ENCODE peak calls at places on chromosomes 1 and 21, in six cellular contexts. One of them, this sample, is unnamed.

GRCh38 chr1:39081266-39082139 is 55.4 kb downstream of the NDUFS5 start:
- DNase-seq in neuronal stem cell: no peak
- DNase-seq in IMR-90: no peak
- DNase-seq in mesenchymal stem cell: peak; percentile 22
- DNase-seq in trophoblast cell: no peak
- DNase-seq in mesendoderm: no peak
- DNase-seq in this sample: no peak

GRCh38 chr1:150006881-150007401 is 3.6 kb downstream of the OTUD7B start:
- DNase-seq in neuronal stem cell: no peak
- DNase-seq in IMR-90: peak; percentile 76
- DNase-seq in mesenchymal stem cell: peak; percentile 38
- DNase-seq in trophoblast cell: peak; percentile 41
- DNase-seq in mesendoderm: no peak
- DNase-seq in this sample: no peak

GRCh38 chr21:40143822-40144525 is 276.7 kb downstream of the PCP4 start:
- DNase-seq in neuronal stem cell: peak; percentile 68
- DNase-seq in IMR-90: peak; percentile 18
- DNase-seq in mesenchymal stem cell: peak; percentile 2
- DNase-seq in trophoblast cell: peak; percentile 66
- DNase-seq in mesendoderm: peak; percentile 52
- DNase-seq in this sample: peak; percentile 49

GRCh38 chr1:225876900-225877510 is 5.2 kb downstream of the TMEM63A start:
- DNase-seq in neuronal stem cell: no peak
- DNase-seq in IMR-90: no peak
- DNase-seq in mesenchymal stem cell: no peak
- DNase-seq in trophoblast cell: no peak
- DNase-seq in mesendoderm: no peak
- DNase-seq in this sample: no peak

GRCh38 chr1:211606327-211606913 is 27.5 kb upstream of the SLC30A1 start:
- DNase-seq in neuronal stem cell: no peak
- DNase-seq in IMR-90: no peak
- DNase-seq in mesenchymal stem cell: no peak
- DNase-seq in trophoblast cell: peak; percentile 48
- DNase-seq in mesendoderm: no peak
- DNase-seq in this sample: no peak

GRCh38 chr1:160210563-160210962 is 5.4 kb downstream of the PEA15 start:
- DNase-seq in neuronal stem cell: no peak
- DNase-seq in IMR-90: no peak
- DNase-seq in mesenchymal stem cell: no peak
- DNase-seq in trophoblast cell: no peak
- DNase-seq in mesendoderm: no peak
- DNase-seq in this sample: no peak

GRCh38 chr1:12616709-12617373 is 1.2 kb downstream of the DHRS3 start:
- DNase-seq in neuronal stem cell: no peak
- DNase-seq in IMR-90: no peak
- DNase-seq in mesenchymal stem cell: no peak
- DNase-seq in trophoblast cell: peak; percentile 38
- DNase-seq in mesendoderm: no peak
- DNase-seq in this sample: no peak

GRCh38 chr1:64228181-64228957 is 24.9 kb downstream of the UBE2U start:
- DNase-seq in neuronal stem cell: no peak
- DNase-seq in IMR-90: peak; percentile 55
- DNase-seq in mesenchymal stem cell: no peak
- DNase-seq in trophoblast cell: no peak
- DNase-seq in mesendoderm: no peak
- DNase-seq in this sample: no peak

GRCh38 chr1:12336436-12336835 is 106.6 kb downstream of the VPS13D start:
- DNase-seq in neuronal stem cell: peak; percentile 24
- DNase-seq in IMR-90: peak; percentile 7
- DNase-seq in mesenchymal stem cell: no peak
- DNase-seq in trophoblast cell: no peak
- DNase-seq in mesendoderm: no peak
- DNase-seq in this sample: no peak

GRCh38 chr1:16386454-16387113 is 19.5 kb downstream of the SZRD1 start:
- DNase-seq in neuronal stem cell: no peak
- DNase-seq in IMR-90: peak; percentile 76
- DNase-seq in mesenchymal stem cell: peak; percentile 50
- DNase-seq in trophoblast cell: no peak
- DNase-seq in mesendoderm: no peak
- DNase-seq in this sample: no peak

GRCh38 chr1:156101880-156102279 is 12.6 kb upstream of the LMNA start:
- DNase-seq in neuronal stem cell: no peak
- DNase-seq in IMR-90: no peak
- DNase-seq in mesenchymal stem cell: peak; percentile 38
- DNase-seq in trophoblast cell: no peak
- DNase-seq in mesendoderm: no peak
- DNase-seq in this sample: no peak

GRCh38 chr1:32142446-32143301 is 34.8 kb downstream of the KPNA6 start:
- DNase-seq in neuronal stem cell: no peak
- DNase-seq in IMR-90: peak; percentile 88
- DNase-seq in mesenchymal stem cell: peak; percentile 95
- DNase-seq in trophoblast cell: peak; percentile 91
- DNase-seq in mesendoderm: peak; percentile 80
- DNase-seq in this sample: no peak

GRCh38 chr1:237012789-237013383 is 8.6 kb upstream of the MT1HL1 start:
- DNase-seq in neuronal stem cell: no peak
- DNase-seq in IMR-90: no peak
- DNase-seq in mesenchymal stem cell: no peak
- DNase-seq in trophoblast cell: no peak
- DNase-seq in mesendoderm: no peak
- DNase-seq in this sample: no peak

GRCh38 chr1:28114844-28115243 is 26.4 kb upstream of the EYA3 start:
- DNase-seq in neuronal stem cell: no peak
- DNase-seq in IMR-90: no peak
- DNase-seq in mesenchymal stem cell: no peak
- DNase-seq in trophoblast cell: no peak
- DNase-seq in mesendoderm: no peak
- DNase-seq in this sample: no peak
- H3K4ac ChIP-seq in neuronal stem cell: no peak overlapping the region
- H3K4ac ChIP-seq in IMR-90: no peak overlapping the region
- H3K4ac ChIP-seq in mesenchymal stem cell: no peak overlapping the region
- H3K4ac ChIP-seq in trophoblast cell: no peak overlapping the region
- H3K4ac ChIP-seq in mesendoderm: no peak overlapping the region
- H3K4ac ChIP-seq in this sample: no peak overlapping the region

GRCh38 chr1:153793973-153794615 is 18.9 kb downstream of the SLC27A3 start:
- DNase-seq in neuronal stem cell: no peak
- DNase-seq in IMR-90: no peak
- DNase-seq in mesenchymal stem cell: no peak
- DNase-seq in trophoblast cell: no peak
- DNase-seq in mesendoderm: no peak
- DNase-seq in this sample: peak; percentile 28

GRCh38 chr1:153795934-153796785 is 21.0 kb downstream of the SLC27A3 start:
- DNase-seq in neuronal stem cell: no peak
- DNase-seq in IMR-90: no peak
- DNase-seq in mesenchymal stem cell: no peak
- DNase-seq in trophoblast cell: no peak
- DNase-seq in mesendoderm: no peak
- DNase-seq in this sample: no peak

GRCh38 chr1:153793261-153793972 is 18.2 kb downstream of the SLC27A3 start:
- DNase-seq in neuronal stem cell: peak; percentile 58
- DNase-seq in IMR-90: no peak
- DNase-seq in mesenchymal stem cell: no peak
- DNase-seq in trophoblast cell: no peak
- DNase-seq in mesendoderm: no peak
- DNase-seq in this sample: no peak

GRCh38 chr1:153795325-153795837 is 20.2 kb downstream of the SLC27A3 start:
- DNase-seq in neuronal stem cell: no peak
- DNase-seq in IMR-90: no peak
- DNase-seq in mesenchymal stem cell: no peak
- DNase-seq in trophoblast cell: no peak
- DNase-seq in mesendoderm: no peak
- DNase-seq in this sample: peak; percentile 32

DNA sequence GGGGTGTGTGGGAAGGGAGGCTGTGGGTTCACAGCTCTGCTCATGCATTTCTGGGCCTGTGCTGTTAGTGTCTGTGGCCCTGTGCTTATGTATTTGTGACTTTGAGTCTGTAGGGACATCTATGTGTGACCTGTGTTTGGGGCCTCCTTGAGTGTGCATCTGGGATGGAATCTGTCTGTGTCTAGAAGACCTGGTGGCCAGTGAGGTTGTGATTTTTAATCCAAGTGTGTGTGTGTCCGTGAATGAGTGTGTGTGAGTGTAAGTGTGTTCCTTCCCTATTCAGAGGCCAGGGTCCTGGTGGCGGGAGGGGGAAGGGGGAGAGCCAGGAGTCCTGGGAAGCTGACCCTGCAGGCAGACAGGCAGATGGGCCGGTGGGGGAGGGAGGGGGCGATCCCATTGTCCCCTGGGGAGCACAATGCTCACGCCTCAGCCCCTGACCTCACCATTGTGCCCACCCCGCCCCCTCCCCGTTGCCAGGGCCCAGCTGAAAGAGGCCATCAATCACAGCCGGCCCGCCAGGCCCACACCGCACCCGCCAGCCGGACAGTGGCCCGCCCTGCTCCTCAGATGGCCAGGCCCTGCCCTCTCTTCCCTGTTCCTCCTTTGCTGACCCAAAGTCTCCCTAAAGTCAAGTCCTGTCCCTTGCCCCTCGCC is 19.6 kb downstream of the SLC27A3 start:
- DNase-seq in neuronal stem cell: peak; percentile 86
- DNase-seq in IMR-90: no peak
- DNase-seq in mesenchymal stem cell: no peak
- DNase-seq in trophoblast cell: no peak
- DNase-seq in mesendoderm: no peak
- DNase-seq in this sample: peak; percentile 33
- H3K4ac ChIP-seq in neuronal stem cell: peak overlapping the region; percentile 94
- H3K4ac ChIP-seq in IMR-90: peak overlapping the region; percentile 29
- H3K4ac ChIP-seq in mesenchymal stem cell: peak overlapping the region; percentile 28
- H3K4ac ChIP-seq in trophoblast cell: no peak overlapping the region
- H3K4ac ChIP-seq in mesendoderm: no peak overlapping the region
- H3K4ac ChIP-seq in this sample: no peak overlapping the region

GRCh38 chr1:29416267-29416666 is 179.9 kb downstream of the PTPRU start:
- DNase-seq in neuronal stem cell: no peak
- DNase-seq in IMR-90: no peak
- DNase-seq in mesenchymal stem cell: no peak
- DNase-seq in trophoblast cell: no peak
- DNase-seq in mesendoderm: peak; percentile 59
- DNase-seq in this sample: peak; percentile 42

GRCh38 chr1:29414091-29414490 is 177.8 kb downstream of the PTPRU start:
- DNase-seq in neuronal stem cell: no peak
- DNase-seq in IMR-90: no peak
- DNase-seq in mesenchymal stem cell: no peak
- DNase-seq in trophoblast cell: no peak
- DNase-seq in mesendoderm: no peak
- DNase-seq in this sample: no peak

GRCh38 chr1:29415861-29416260 is 179.5 kb downstream of the PTPRU start:
- DNase-seq in neuronal stem cell: no peak
- DNase-seq in IMR-90: no peak
- DNase-seq in mesenchymal stem cell: no peak
- DNase-seq in trophoblast cell: no peak
- DNase-seq in mesendoderm: no peak
- DNase-seq in this sample: no peak

GRCh38 chr1:29413661-29414060 is 177.3 kb downstream of the PTPRU start:
- DNase-seq in neuronal stem cell: no peak
- DNase-seq in IMR-90: no peak
- DNase-seq in mesenchymal stem cell: no peak
- DNase-seq in trophoblast cell: no peak
- DNase-seq in mesendoderm: no peak
- DNase-seq in this sample: no peak

GRCh38 chr1:29415156-29415830 is 179.0 kb downstream of the PTPRU start:
- DNase-seq in neuronal stem cell: no peak
- DNase-seq in IMR-90: no peak
- DNase-seq in mesenchymal stem cell: no peak
- DNase-seq in trophoblast cell: no peak
- DNase-seq in mesendoderm: peak; percentile 81
- DNase-seq in this sample: peak; percentile 74
- H3K4ac ChIP-seq in neuronal stem cell: peak overlapping the region; percentile 55
- H3K4ac ChIP-seq in IMR-90: no peak overlapping the region
- H3K4ac ChIP-seq in mesenchymal stem cell: no peak overlapping the region
- H3K4ac ChIP-seq in trophoblast cell: no peak overlapping the region
- H3K4ac ChIP-seq in mesendoderm: no peak overlapping the region
- H3K4ac ChIP-seq in this sample: no peak overlapping the region

GRCh38 chr1:109508001-109508872 is 1.3 kb downstream of the AMIGO1 start:
- DNase-seq in neuronal stem cell: no peak
- DNase-seq in IMR-90: no peak
- DNase-seq in mesenchymal stem cell: no peak
- DNase-seq in trophoblast cell: no peak
- DNase-seq in mesendoderm: no peak
- DNase-seq in this sample: no peak

GRCh38 chr1:109504974-109505373 is 4.6 kb downstream of the AMIGO1 start:
- DNase-seq in neuronal stem cell: no peak
- DNase-seq in IMR-90: no peak
- DNase-seq in mesenchymal stem cell: no peak
- DNase-seq in trophoblast cell: no peak
- DNase-seq in mesendoderm: no peak
- DNase-seq in this sample: no peak

GRCh38 chr1:109508873-109509175 is 703 bp downstream of the AMIGO1 start:
- DNase-seq in neuronal stem cell: no peak
- DNase-seq in IMR-90: no peak
- DNase-seq in mesenchymal stem cell: no peak
- DNase-seq in trophoblast cell: no peak
- DNase-seq in mesendoderm: no peak
- DNase-seq in this sample: no peak

GRCh38 chr1:109513110-109513702 is 3.7 kb upstream of the AMIGO1 start:
- DNase-seq in neuronal stem cell: no peak
- DNase-seq in IMR-90: no peak
- DNase-seq in mesenchymal stem cell: no peak
- DNase-seq in trophoblast cell: no peak
- DNase-seq in mesendoderm: no peak
- DNase-seq in this sample: no peak

DNA sequence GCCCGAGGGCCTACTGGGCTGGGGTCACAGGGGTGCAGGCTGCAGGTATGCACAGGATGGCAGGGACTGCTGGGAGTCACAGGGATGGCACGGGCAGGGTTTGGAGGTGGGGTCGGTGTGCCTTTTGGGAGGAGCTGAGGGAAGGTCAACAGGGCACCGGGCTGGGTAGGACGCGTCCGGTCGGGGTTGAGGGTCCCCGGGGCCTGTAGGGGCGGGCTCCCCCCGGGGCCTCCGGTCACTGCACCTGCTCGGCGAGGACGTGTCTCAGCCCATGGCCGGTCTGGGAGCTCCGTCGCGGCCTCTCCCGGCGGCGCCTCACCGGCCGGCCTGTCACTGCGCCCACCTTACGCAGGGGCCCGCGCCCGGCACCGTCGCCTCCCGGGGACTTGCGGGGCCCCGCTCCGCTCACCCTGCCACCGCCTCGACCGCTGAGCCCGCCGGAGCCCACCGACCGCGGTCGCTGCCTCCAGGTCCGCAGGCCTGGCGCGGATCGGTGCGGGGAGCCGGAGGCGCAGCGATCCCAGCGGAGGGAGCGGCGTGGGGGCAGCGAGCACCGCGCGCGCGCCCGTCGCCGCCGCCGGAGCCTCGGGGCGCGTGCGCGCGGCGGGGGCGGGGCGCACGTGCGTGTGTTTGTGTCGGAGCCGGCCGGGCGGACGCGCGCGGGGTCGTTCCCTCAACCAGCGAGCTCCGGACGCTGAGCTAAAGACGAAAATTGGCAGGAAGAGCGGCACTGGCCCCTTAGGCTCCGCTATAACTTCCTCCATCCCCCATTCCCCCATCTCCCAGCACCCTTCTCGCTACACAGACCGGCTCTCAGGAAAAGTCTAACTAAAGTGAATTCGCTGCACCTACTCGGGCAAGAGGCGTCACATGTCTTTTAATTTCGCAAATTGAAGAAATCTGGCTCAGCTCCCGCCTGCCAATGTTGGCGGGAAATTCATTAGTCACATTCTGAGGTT is at the start of gene AMIGO1:
- DNase-seq in neuronal stem cell: peak; percentile 65
- DNase-seq in IMR-90: peak; percentile 43
- DNase-seq in mesenchymal stem cell: peak; percentile 43
- DNase-seq in trophoblast cell: peak; percentile 17
- DNase-seq in mesendoderm: peak; percentile 57
- DNase-seq in this sample: peak; percentile 72
- H3K4ac ChIP-seq in neuronal stem cell: no peak within 1 kb of the TSS
- H3K4ac ChIP-seq in IMR-90: no peak within 1 kb of the TSS
- H3K4ac ChIP-seq in mesenchymal stem cell: no peak within 1 kb of the TSS
- H3K4ac ChIP-seq in trophoblast cell: no peak within 1 kb of the TSS
- H3K4ac ChIP-seq in mesendoderm: no peak within 1 kb of the TSS
- H3K4ac ChIP-seq in this sample: no peak within 1 kb of the TSS